ENCODE peak calls at places on chromosomes 11 and 22, in four cellular contexts. One of them, this sample, is unnamed.

GRCh38 chr11:33006010-33006409 is 9.7 kb upstream of the DEPDC7 start:
- ATAC-seq in Panc1: no peak
- ATAC-seq in activated CD8-positive, alpha-beta memory T cell treated with anti-CD3 and anti-CD28 coated beads, Interleukin-2, amount 10 ng/mL, durations not matched to agents 7 days and 5 days: no peak
- ATAC-seq in activated CD4-positive, CD25-positive, alpha-beta regulatory T cell treated with anti-CD3 and anti-CD28 coated beads, Interleukin-2, amount 50 U/mL, for 24 hours: no peak
- ATAC-seq in this sample: no peak

GRCh38 chr11:85603220-85603619 is 23.9 kb downstream of the DLG2 start:
- ATAC-seq in Panc1: no peak
- ATAC-seq in activated CD8-positive, alpha-beta memory T cell treated with anti-CD3 and anti-CD28 coated beads, Interleukin-2, amount 10 ng/mL, durations not matched to agents 7 days and 5 days: no peak
- ATAC-seq in activated CD4-positive, CD25-positive, alpha-beta regulatory T cell treated with anti-CD3 and anti-CD28 coated beads, Interleukin-2, amount 50 U/mL, for 24 hours: no peak
- ATAC-seq in this sample: no peak

GRCh38 chr11:70432065-70432464 is 33.7 kb downstream of the CTTN start:
- ATAC-seq in Panc1: peak
- ATAC-seq in activated CD8-positive, alpha-beta memory T cell treated with anti-CD3 and anti-CD28 coated beads, Interleukin-2, amount 10 ng/mL, durations not matched to agents 7 days and 5 days: no peak
- ATAC-seq in activated CD4-positive, CD25-positive, alpha-beta regulatory T cell treated with anti-CD3 and anti-CD28 coated beads, Interleukin-2, amount 50 U/mL, for 24 hours: no peak
- ATAC-seq in this sample: no peak

GRCh38 chr11:1881442-1882264 is 10.0 kb downstream of the PRR33 start:
- ATAC-seq in Panc1: peak
- ATAC-seq in activated CD8-positive, alpha-beta memory T cell treated with anti-CD3 and anti-CD28 coated beads, Interleukin-2, amount 10 ng/mL, durations not matched to agents 7 days and 5 days: peak
- ATAC-seq in activated CD4-positive, CD25-positive, alpha-beta regulatory T cell treated with anti-CD3 and anti-CD28 coated beads, Interleukin-2, amount 50 U/mL, for 24 hours: no peak
- ATAC-seq in this sample: peak

GRCh38 chr11:98601181-98601773 is 419.5 kb upstream of the CNTN5 start:
- ATAC-seq in Panc1: no peak
- ATAC-seq in activated CD8-positive, alpha-beta memory T cell treated with anti-CD3 and anti-CD28 coated beads, Interleukin-2, amount 10 ng/mL, durations not matched to agents 7 days and 5 days: no peak
- ATAC-seq in activated CD4-positive, CD25-positive, alpha-beta regulatory T cell treated with anti-CD3 and anti-CD28 coated beads, Interleukin-2, amount 50 U/mL, for 24 hours: no peak
- ATAC-seq in this sample: no peak

GRCh38 chr22:22216450-22216959 is 28.1 kb upstream of the VPREB1 start:
- ATAC-seq in Panc1: no peak
- ATAC-seq in activated CD8-positive, alpha-beta memory T cell treated with anti-CD3 and anti-CD28 coated beads, Interleukin-2, amount 10 ng/mL, durations not matched to agents 7 days and 5 days: no peak
- ATAC-seq in activated CD4-positive, CD25-positive, alpha-beta regulatory T cell treated with anti-CD3 and anti-CD28 coated beads, Interleukin-2, amount 50 U/mL, for 24 hours: no peak
- ATAC-seq in this sample: peak

GRCh38 chr11:101915811-101916291 is 471 bp downstream of the ANGPTL5 start:
- ATAC-seq in Panc1: peak
- ATAC-seq in activated CD8-positive, alpha-beta memory T cell treated with anti-CD3 and anti-CD28 coated beads, Interleukin-2, amount 10 ng/mL, durations not matched to agents 7 days and 5 days: no peak
- ATAC-seq in activated CD4-positive, CD25-positive, alpha-beta regulatory T cell treated with anti-CD3 and anti-CD28 coated beads, Interleukin-2, amount 50 U/mL, for 24 hours: no peak
- ATAC-seq in this sample: no peak

GRCh38 chr22:23035557-23036277 is 34.6 kb upstream of the GNAZ start:
- ATAC-seq in Panc1: no peak
- ATAC-seq in activated CD8-positive, alpha-beta memory T cell treated with anti-CD3 and anti-CD28 coated beads, Interleukin-2, amount 10 ng/mL, durations not matched to agents 7 days and 5 days: no peak
- ATAC-seq in activated CD4-positive, CD25-positive, alpha-beta regulatory T cell treated with anti-CD3 and anti-CD28 coated beads, Interleukin-2, amount 50 U/mL, for 24 hours: no peak
- ATAC-seq in this sample: peak

GRCh38 chr11:128291835-128292234 is 295.5 kb downstream of the ETS1 start:
- ATAC-seq in Panc1: no peak
- ATAC-seq in activated CD8-positive, alpha-beta memory T cell treated with anti-CD3 and anti-CD28 coated beads, Interleukin-2, amount 10 ng/mL, durations not matched to agents 7 days and 5 days: no peak
- ATAC-seq in activated CD4-positive, CD25-positive, alpha-beta regulatory T cell treated with anti-CD3 and anti-CD28 coated beads, Interleukin-2, amount 50 U/mL, for 24 hours: no peak
- ATAC-seq in this sample: no peak

GRCh38 chr22:46774456-46775363 is 12.3 kb downstream of the TBC1D22A start:
- ATAC-seq in Panc1: peak
- ATAC-seq in activated CD8-positive, alpha-beta memory T cell treated with anti-CD3 and anti-CD28 coated beads, Interleukin-2, amount 10 ng/mL, durations not matched to agents 7 days and 5 days: peak
- ATAC-seq in activated CD4-positive, CD25-positive, alpha-beta regulatory T cell treated with anti-CD3 and anti-CD28 coated beads, Interleukin-2, amount 50 U/mL, for 24 hours: peak
- ATAC-seq in this sample: peak

This sample was measured in activated T-helper 17 cell treated with anti-CD3 and anti-CD28 coated beads, Interleukin-2, amount 50 U/mL, for 72 hours.